ENCODE peak calls at places on chromosomes 2 and 18, in eight cellular contexts. F is NCI-H2081; N is sigmoid colon; U is GM03348; D is HuH-7; X is endothelial cell; H is activated CD4-positive, alpha-beta T cell treated with anti-CD3 and anti-CD28 coated beads, Interleukin-2, amount 50 U/mL, for 24 hours; M is upper lobe of right lung. L is an unnamed sample.

GRCh38 chr2:7748717-7749415 is 831.7 kb downstream of the RNF144A start:
- DNase-seq in H (no peak), M (no peak), N (no peak), X (no peak), F (peak), U (no peak), D (no peak), L (peak)

GRCh38 chr2:140117371-140117770 is 1337.2 kb upstream of the NXPH2 start:
- DNase-seq in H (no peak), X (no peak), D (no peak), M (no peak), F (no peak), N (no peak), U (no peak), L (no peak)

GRCh38 chr2:68853035-68853434 is 18.2 kb downstream of the BMP10 start:
- DNase-seq in M (no peak), X (no peak), H (no peak), U (no peak), D (no peak), F (no peak), N (no peak), L (no peak)

GRCh38 chr2:236875906-236876505 is 209.7 kb upstream of the COPS8 start:
- DNase-seq in M (no peak), D (no peak), N (no peak), X (no peak), F (no peak), U (peak), H (no peak), L (no peak)

GRCh38 chr2:241223211-241224067 is 35.0 kb downstream of the ANO7 start:
- DNase-seq in F (no peak), D (no peak), U (peak), N (no peak), H (no peak), M (no peak), X (no peak), L (peak)

GRCh38 chr2:132715986-132716385 is 46.0 kb upstream of the LYPD1 start:
- DNase-seq in X (no peak), D (no peak), F (no peak), H (no peak), U (no peak), N (no peak), M (no peak), L (no peak)

GRCh38 chr18:3889803-3890202 is 439.8 kb downstream of the TGIF1 start:
- DNase-seq in H (no peak), F (no peak), X (no peak), D (no peak), U (peak), M (no peak), N (no peak), L (no peak)

GRCh38 chr2:219675206-219675605 is 47.8 kb downstream of the SLC4A3 start:
- DNase-seq in N (no peak), F (no peak), X (no peak), D (no peak), H (no peak), M (no peak), U (no peak), L (no peak)

GRCh38 chr2:223537100-223537499 is 65.1 kb downstream of the SCG2 start:
- DNase-seq in F (no peak), X (no peak), H (no peak), D (no peak), U (no peak), N (no peak), M (no peak), L (no peak)

GRCh38 chr18:64164883-64165282 is 16.0 kb upstream of the LINC00305 start:
- DNase-seq in M (no peak), U (no peak), N (no peak), D (no peak), X (no peak), F (no peak), H (no peak), L (no peak)

GRCh38 chr18:58247363-58247834 is 203.4 kb downstream of the NEDD4L start:
- DNase-seq in X (peak), D (no peak), H (no peak), N (peak), U (no peak), M (peak), F (no peak), L (no peak)

GRCh38 chr2:219126555-219126954 is 34.1 kb downstream of the NHEJ1 start:
- DNase-seq in M (no peak), X (no peak), F (peak), H (no peak), N (no peak), U (no peak), D (peak), L (no peak)

GRCh38 chr2:70475266-70475665 is 78.4 kb downstream of the TGFA start:
- DNase-seq in X (no peak), M (no peak), D (no peak), N (no peak), U (no peak), F (no peak), H (no peak), L (no peak)

GRCh38 chr2:129765326-129766158 is 213.9 kb upstream of the RAB6C start:
- DNase-seq in H (no peak), F (no peak), M (no peak), U (no peak), N (no peak), X (no peak), D (no peak), L (no peak)

GRCh38 chr2:168176402-168176801 is 71.0 kb downstream of the STK39 start:
- DNase-seq in X (no peak), D (no peak), F (no peak), U (no peak), H (no peak), M (no peak), N (no peak), L (no peak)

GRCh38 chr18:22924589-22924988 is 8.5 kb upstream of the RBBP8 start:
- DNase-seq in F (no peak), H (no peak), M (no peak), D (no peak), U (no peak), N (no peak), X (no peak), L (no peak)

GRCh38 chr2:79576431-79576830 is 63.6 kb downstream of the CTNNA2 start:
- DNase-seq in X (no peak), F (peak), N (no peak), H (no peak), D (no peak), U (no peak), M (no peak), L (no peak)

GRCh38 chr2:147715807-147716206 is 129.0 kb upstream of the ACVR2A start:
- DNase-seq in N (no peak), X (no peak), U (peak), H (no peak), M (no peak), F (no peak), D (no peak), L (no peak)

GRCh38 chr2:122960727-122961641 is 1064.1 kb upstream of the CNTNAP5 start:
- DNase-seq in F (peak), N (no peak), H (no peak), D (no peak), M (no peak), U (peak), X (no peak), L (no peak)

GRCh38 chr2:35292269-35292668 is 1063.3 kb upstream of the CRIM1 start:
- DNase-seq in H (no peak), X (no peak), N (no peak), D (no peak), F (no peak), U (no peak), M (no peak), L (no peak)

GRCh38 chr18:12879840-12880531 is 4.1 kb downstream of the PTPN2 start:
- DNase-seq in D (no peak), H (no peak), F (no peak), N (no peak), M (no peak), U (no peak), X (no peak), L (no peak)

GRCh38 chr2:199070550-199070949 is 387.2 kb downstream of the SATB2 start:
- DNase-seq in H (no peak), X (no peak), D (no peak), U (no peak), M (no peak), N (no peak), F (no peak), L (no peak)

L was measured in RWPE2.